ENCODE peak calls at places on chromosome 11, in ten cellular contexts. Q is cardiac muscle cell, P is brain microvascular endothelial cell, O is Peyer's patch, J is stomach, X is BE2C, A is ovary, S is mucosa of descending colon, M is right atrium auricular region, F is endodermal cell. U is an unnamed sample.

GRCh38 chr11:117876341-117877119 is at the start of gene FXYD6:
- DNase-seq in Q (peak; percentile 92), P (no peak), O (no peak), J (no peak), X (peak; percentile 84), A (peak; percentile 87), S (no peak), M (peak; percentile 66), F (peak; percentile 90), U (no peak)

GRCh38 chr11:108093128-108093904 is 28.1 kb upstream of the ACAT1 start:
- DNase-seq in Q (no peak), P (no peak), O (no peak), J (no peak), X (no peak), A (no peak), S (no peak), M (no peak), F (no peak), U (no peak)

GRCh38 chr11:47259178-47259977 is 1.6 kb downstream of the NR1H3 start:
- DNase-seq in Q (peak; percentile 71), P (no peak), O (peak; percentile 56), J (peak; percentile 72), X (peak; percentile 48), A (no peak), S (peak; percentile 71), M (no peak), F (peak; percentile 93), U (no peak)

GRCh38 chr11:124884340-124884739 is 13.3 kb downstream of the ROBO4 start:
- DNase-seq in Q (no peak), P (no peak), O (no peak), J (no peak), X (no peak), A (no peak), S (no peak), M (no peak), F (peak; percentile 32), U (no peak)

GRCh38 chr11:78821371-78822306 is 247.0 kb upstream of the NARS2 start:
- DNase-seq in Q (no peak), P (no peak), O (no peak), J (no peak), X (no peak), A (no peak), S (no peak), M (no peak), F (no peak), U (no peak)

GRCh38 chr11:114171257-114172054 is 111.9 kb downstream of the ZBTB16 start:
- DNase-seq in Q (peak; percentile 58), P (no peak), O (peak; percentile 93), J (peak; percentile 77), X (no peak), A (peak; percentile 95), S (peak; percentile 87), M (peak; percentile 98), F (no peak), U (peak; percentile 96)

GRCh38 chr11:46347637-46348311 is 511 bp downstream of the DGKZ start:
- DNase-seq in Q (no peak), P (no peak), O (no peak), J (no peak), X (no peak), A (peak; percentile 64), S (peak; percentile 77), M (no peak), F (peak; percentile 60), U (no peak)

GRCh38 chr11:34262601-34263081 is 95.2 kb downstream of the ABTB2 start:
- DNase-seq in Q (no peak), P (no peak), O (no peak), J (no peak), X (no peak), A (no peak), S (no peak), M (no peak), F (no peak), U (no peak)

GRCh38 chr11:121323208-121323607 is 30.6 kb downstream of the SC5D start:
- DNase-seq in Q (no peak), P (no peak), O (no peak), J (no peak), X (no peak), A (no peak), S (no peak), M (no peak), F (no peak), U (no peak)

GRCh38 chr11:3995949-3996554 is 98.5 kb upstream of the RRM1 start:
- DNase-seq in Q (no peak), P (peak; percentile 50), O (no peak), J (no peak), X (peak; percentile 34), A (no peak), S (no peak), M (no peak), F (no peak), U (no peak)

GRCh38 chr11:3825473-3826154 is 15.1 kb downstream of the RHOG start:
- DNase-seq in Q (no peak), P (no peak), O (no peak), J (no peak), X (no peak), A (no peak), S (no peak), M (no peak), F (no peak), U (no peak)

GRCh38 chr11:114172055-114172861 is 112.7 kb downstream of the ZBTB16 start:
- DNase-seq in Q (no peak), P (no peak), O (no peak), J (no peak), X (no peak), A (no peak), S (no peak), M (no peak), F (no peak), U (no peak)

GRCh38 chr11:63868399-63869064 is 29.6 kb downstream of the MARK2 start:
- DNase-seq in Q (no peak), P (no peak), O (no peak), J (no peak), X (no peak), A (no peak), S (peak; percentile 18), M (no peak), F (no peak), U (no peak)

GRCh38 chr11:63862923-63863322 is 24.0 kb downstream of the MARK2 start:
- DNase-seq in Q (no peak), P (peak; percentile 7), O (peak; percentile 64), J (peak; percentile 84), X (no peak), A (no peak), S (peak; percentile 64), M (no peak), F (no peak), U (peak; percentile 56)

GRCh38 chr11:63867511-63867910 is 28.6 kb downstream of the MARK2 start:
- DNase-seq in Q (no peak), P (no peak), O (no peak), J (no peak), X (no peak), A (no peak), S (peak; percentile 16), M (no peak), F (no peak), U (no peak)

GRCh38 chr11:63869171-63869591 is 30.3 kb downstream of the MARK2 start:
- DNase-seq in Q (no peak), P (no peak), O (peak; percentile 64), J (no peak), X (no peak), A (no peak), S (peak; percentile 67), M (no peak), F (no peak), U (no peak)

GRCh38 chr11:63866211-63866610 is 27.3 kb downstream of the MARK2 start:
- DNase-seq in Q (no peak), P (peak; percentile 20), O (peak; percentile 88), J (peak; percentile 89), X (no peak), A (no peak), S (peak; percentile 46), M (peak; percentile 73), F (no peak), U (peak; percentile 74)
- H3K36me3 ChIP-seq in Q (peaks cover 3% of the 10 kb centered on the region), P (no peaks in the 10 kb centered on the region), O (peaks cover under 1% of the 10 kb centered on the region), J (peaks cover 7% of the 10 kb centered on the region), X (no peaks in the 10 kb centered on the region), A (no peaks in the 10 kb centered on the region), S (no peaks in the 10 kb centered on the region), M (peaks cover 11% of the 10 kb centered on the region), F (peaks cover 13% of the 10 kb centered on the region), U (no peaks in the 10 kb centered on the region)

GRCh38 chr11:65790104-65790901 is 3.4 kb downstream of the OVOL1 start:
- DNase-seq in Q (no peak), P (no peak), O (no peak), J (no peak), X (no peak), A (no peak), S (no peak), M (no peak), F (no peak), U (no peak)
- H3K4me3 ChIP-seq in Q (no peak overlapping the region), P (no peak overlapping the region), O (no peak overlapping the region), J (no peak overlapping the region), X (no peak overlapping the region), A (no peak overlapping the region), S (no peak overlapping the region), M (no peak overlapping the region), F (no peak overlapping the region), U (no peak overlapping the region)

GRCh38 chr11:65743928-65744698 is 23.5 kb upstream of the RNASEH2C start:
- DNase-seq in Q (peak; percentile 11), P (no peak), O (peak; percentile 56), J (peak; percentile 49), X (peak; percentile 67), A (no peak), S (peak; percentile 60), M (no peak), F (peak; percentile 82), U (peak; percentile 50)
- TF ChIP-seq CTCF in Q (peak; percentile 44), P (peak; percentile 49), O (no peak), J (no peak), X (peak; percentile 71), A (no peak), S (peak; percentile 14), M (no peak), F (peak; percentile 65), U (no peak)

DNA sequence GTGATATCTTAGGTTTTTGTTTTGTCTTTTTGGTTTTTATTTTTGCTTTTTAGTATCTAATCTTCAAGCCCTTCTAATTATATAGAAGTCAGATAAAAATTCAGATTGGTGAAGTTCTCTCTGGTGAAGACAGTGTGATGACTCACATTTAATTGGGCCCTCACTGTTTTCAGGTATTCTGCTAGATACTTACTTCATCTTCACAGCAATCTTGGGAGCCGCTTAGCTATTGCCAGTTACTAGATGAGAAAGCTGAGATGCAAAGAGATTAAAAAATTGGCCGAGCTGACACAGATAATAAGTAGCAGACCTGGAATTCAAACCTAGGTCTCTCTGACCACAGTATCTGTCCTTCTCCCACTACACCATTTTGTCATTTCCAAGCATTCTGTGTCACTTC is 75.0 kb downstream of the PPP2R1B start:
- DNase-seq in Q (no peak), P (no peak), O (no peak), J (no peak), X (no peak), A (no peak), S (no peak), M (no peak), F (no peak), U (no peak)
- H3K36me3 ChIP-seq in Q (no peaks in the 10 kb centered on the region), P (peaks cover 5% of the 10 kb centered on the region), O (peaks cover 17% of the 10 kb centered on the region), J (peaks cover 28% of the 10 kb centered on the region), X (no peaks in the 10 kb centered on the region), A (no peaks in the 10 kb centered on the region), S (no peaks in the 10 kb centered on the region), M (peaks cover 21% of the 10 kb centered on the region), F (peaks cover 17% of the 10 kb centered on the region), U (no peaks in the 10 kb centered on the region)

GRCh38 chr11:2671748-2672147 is 28.0 kb downstream of the KCNQ1OT1 start:
- DNase-seq in Q (no peak), P (no peak), O (peak; percentile 27), J (peak; percentile 21), X (no peak), A (no peak), S (no peak), M (peak; percentile 47), F (peak; percentile 12), U (no peak)
- H3K4me3 ChIP-seq in Q (no peak overlapping the region), P (no peak overlapping the region), O (no peak overlapping the region), J (no peak overlapping the region), X (no peak overlapping the region), A (no peak overlapping the region), S (no peak overlapping the region), M (no peak overlapping the region), F (no peak overlapping the region), U (no peak overlapping the region)

U was measured in pancreas.